ENCODE peak calls at places on chromosomes 4 and X, in seven cellular contexts. O is GM10248; W is midbrain; C is thoracic aorta; S is hepatocyte; X is stimulated activated CD4-positive, alpha-beta T cell treated with anti-CD3 and anti-CD28 coated beads, Interleukin-12 subunit alpha, Interleukin-12 subunit beta, amount 100 ng/mL, for 4 hours; A is stimulated activated CD8-positive, alpha-beta memory T cell treated with anti-CD3 and anti-CD28 coated beads, Interleukin-2, amount 100 ng/mL, for 1 hour. E is an unnamed sample.

GRCh38 chr4:144288011-144288903 is 147.7 kb upstream of the GYPA start:
- DNase-seq in O (no peak), W (no peak), C (no peak), S (no peak), X (no peak), A (no peak), E (no peak)

GRCh38 chr4:15354790-15355418 is 72.9 kb upstream of the C1QTNF7 start:
- DNase-seq in O (no peak), W (no peak), C (no peak), S (no peak), X (no peak), A (no peak), E (no peak)

GRCh38 chrX:13048265-13048664 is 3.8 kb upstream of the FAM9C start:
- DNase-seq in O (no peak), W (no peak), C (no peak), S (no peak), X (no peak), A (no peak), E (no peak)

GRCh38 chrX:16836371-16836770 is 33.8 kb downstream of the RBBP7 start:
- DNase-seq in O (no peak), W (no peak), C (no peak), S (peak), X (no peak), A (no peak), E (no peak)

GRCh38 chrX:24002792-24003191 is 24.2 kb downstream of the KLHL15 start:
- DNase-seq in O (no peak), W (no peak), C (no peak), S (no peak), X (no peak), A (no peak), E (no peak)

GRCh38 chr4:185534850-185535761 is at the start of gene PDLIM3:
- DNase-seq in O (peak), W (peak), C (peak), S (peak), X (no peak), A (no peak), E (no peak)

GRCh38 chrX:39953879-39954278 is 143.9 kb downstream of the BCOR start:
- DNase-seq in O (no peak), W (no peak), C (peak), S (peak), X (no peak), A (no peak), E (no peak)

GRCh38 chr4:151031831-151032605 is 16.9 kb upstream of the LRBA start:
- DNase-seq in O (peak), W (no peak), C (no peak), S (no peak), X (no peak), A (no peak), E (no peak)

GRCh38 chr4:165156906-165157305 is 44.2 kb upstream of the TMEM192 start:
- DNase-seq in O (no peak), W (no peak), C (no peak), S (no peak), X (no peak), A (no peak), E (no peak)